ENCODE peak calls at places on chromosome 9, in four cellular contexts. O is astrocyte, V is lower lobe of right lung, B is stomach. Y is an unnamed sample.

GRCh38 chr9:87551692-87552303 is 54.1 kb downstream of the DAPK1 start:
- DNase-seq in O (no peak), B (no peak), V (no peak), Y (no peak)

GRCh38 chr9:14033067-14033466 is 280.9 kb downstream of the NFIB start:
- DNase-seq in O (no peak), V (no peak), B (no peak), Y (no peak)

GRCh38 chr9:116333254-116333653 is 179.7 kb downstream of the PAPPA start:
- DNase-seq in V (no peak), O (no peak), B (no peak), Y (no peak)

GRCh38 chr9:126151671-126152050 is 175.0 kb upstream of the MVB12B start:
- DNase-seq in V (no peak), B (peak), O (no peak), Y (no peak)

GRCh38 chr9:98314381-98315066 is 59.1 kb upstream of the TBC1D2 start:
- DNase-seq in O (peak), B (no peak), V (peak), Y (no peak)

GRCh38 chr9:116550728-116551436 is 136.2 kb upstream of the TRIM32 start:
- DNase-seq in O (peak), V (no peak), B (no peak), Y (peak)

GRCh38 chr9:94490465-94490864 is 64.4 kb upstream of the PCAT7 start:
- DNase-seq in O (no peak), V (no peak), B (no peak), Y (no peak)

GRCh38 chr9:108002296-108003056 is 512.9 kb upstream of the KLF4 start:
- DNase-seq in B (no peak), O (no peak), V (no peak), Y (no peak)

GRCh38 chr9:93229636-93230035 is 45.7 kb downstream of the WNK2 start:
- DNase-seq in O (no peak), B (no peak), V (no peak), Y (peak)

GRCh38 chr9:36136894-36137391 is 410 bp downstream of the GLIPR2 start:
- DNase-seq in B (no peak), O (no peak), V (no peak), Y (peak)

GRCh38 chr9:136093331-136093986 is 1.6 kb downstream of the NACC2 start:
- DNase-seq in B (peak), O (no peak), V (no peak), Y (peak)

GRCh38 chr9:136882109-136882946 is 4.0 kb upstream of the TRAF2 start:
- DNase-seq in B (peak), O (peak), V (no peak), Y (peak)

GRCh38 chr9:136697821-136698526 is 10.7 kb upstream of the AGPAT2 start:
- DNase-seq in O (no peak), V (peak), B (no peak), Y (no peak)

GRCh38 chr9:138116521-138116920 is 238.9 kb downstream of the CACNA1B start:
- DNase-seq in O (no peak), V (no peak), B (no peak), Y (no peak)
- H3K4me3 ChIP-seq in O (no peak), V (no peak), B (no peak), Y (no peak)

GRCh38 chr9:95991326-95991725 is 115.8 kb downstream of the ERCC6L2 start:
- DNase-seq in B (no peak), V (no peak), O (no peak), Y (no peak)
- H3K27ac ChIP-seq in B (no peak), V (no peak), O (no peak), Y (no peak)

GRCh38 chr9:123998970-123999621 is 12.5 kb upstream of the LHX2 start:
- DNase-seq in O (no peak), V (no peak), B (no peak), Y (no peak)
- H3K4me3 ChIP-seq in O (peak), V (peak), B (peak), Y (peak)

GRCh38 chr9:86279839-86280238 is 2.5 kb downstream of the ISCA1 start:
- DNase-seq in V (no peak), O (no peak), B (no peak), Y (no peak)

GRCh38 chr9:86277072-86277471 is 5.3 kb downstream of the ISCA1 start:
- DNase-seq in B (no peak), O (no peak), V (no peak), Y (no peak)

GRCh38 chr9:86272221-86272620 is 10.1 kb downstream of the ISCA1 start:
- DNase-seq in B (no peak), O (no peak), V (no peak), Y (no peak)

GRCh38 chr9:86274821-86275643 is 7.3 kb downstream of the ISCA1 start:
- DNase-seq in O (no peak), B (no peak), V (no peak), Y (no peak)

GRCh38 chr9:86275962-86276361 is 6.4 kb downstream of the ISCA1 start:
- DNase-seq in O (no peak), V (no peak), B (no peak), Y (no peak)
- H3K27ac ChIP-seq in O (no peak), V (no peak), B (no peak), Y (no peak)

GRCh38 chr9:134644715-134645606 is 3.4 kb downstream of the COL5A1 start:
- DNase-seq in O (peak), B (peak), V (no peak), Y (peak)
- H3K4me3 ChIP-seq in O (peak), B (peak), V (peak), Y (peak)

GRCh38 chr9:109813310-109813709 is 33.3 kb downstream of the PALM2AKAP2 start:
- DNase-seq in V (no peak), B (no peak), O (no peak), Y (no peak)
- H3K27ac ChIP-seq in V (no peak), B (no peak), O (no peak), Y (no peak)

GRCh38 chr9:76905984-76906861 is at the start of gene PRUNE2:
- DNase-seq in O (peak), B (peak), V (peak), Y (peak)

GRCh38 chr9:76904661-76905457 is 1.1 kb downstream of the PRUNE2 start:
- DNase-seq in O (no peak), V (no peak), B (no peak), Y (no peak)

GRCh38 chr9:76902395-76902794 is 3.5 kb downstream of the PRUNE2 start:
- DNase-seq in B (no peak), O (no peak), V (no peak), Y (no peak)

GRCh38 chr9:76901801-76902200 is 4.1 kb downstream of the PRUNE2 start:
- DNase-seq in B (no peak), O (no peak), V (no peak), Y (no peak)

GRCh38 chr9:76905661-76905983 is 292 bp downstream of the PRUNE2 start:
- DNase-seq in V (no peak), O (no peak), B (no peak), Y (no peak)
- H3K4me3 ChIP-seq in V (peak), O (peak), B (peak), Y (peak)

GRCh38 chr9:110133059-110133458 is 74.9 kb downstream of the C9orf152 start:
- DNase-seq in V (no peak), O (no peak), B (no peak), Y (no peak)
- H3K27ac ChIP-seq in V (no peak), O (peak), B (no peak), Y (no peak)

DNA sequence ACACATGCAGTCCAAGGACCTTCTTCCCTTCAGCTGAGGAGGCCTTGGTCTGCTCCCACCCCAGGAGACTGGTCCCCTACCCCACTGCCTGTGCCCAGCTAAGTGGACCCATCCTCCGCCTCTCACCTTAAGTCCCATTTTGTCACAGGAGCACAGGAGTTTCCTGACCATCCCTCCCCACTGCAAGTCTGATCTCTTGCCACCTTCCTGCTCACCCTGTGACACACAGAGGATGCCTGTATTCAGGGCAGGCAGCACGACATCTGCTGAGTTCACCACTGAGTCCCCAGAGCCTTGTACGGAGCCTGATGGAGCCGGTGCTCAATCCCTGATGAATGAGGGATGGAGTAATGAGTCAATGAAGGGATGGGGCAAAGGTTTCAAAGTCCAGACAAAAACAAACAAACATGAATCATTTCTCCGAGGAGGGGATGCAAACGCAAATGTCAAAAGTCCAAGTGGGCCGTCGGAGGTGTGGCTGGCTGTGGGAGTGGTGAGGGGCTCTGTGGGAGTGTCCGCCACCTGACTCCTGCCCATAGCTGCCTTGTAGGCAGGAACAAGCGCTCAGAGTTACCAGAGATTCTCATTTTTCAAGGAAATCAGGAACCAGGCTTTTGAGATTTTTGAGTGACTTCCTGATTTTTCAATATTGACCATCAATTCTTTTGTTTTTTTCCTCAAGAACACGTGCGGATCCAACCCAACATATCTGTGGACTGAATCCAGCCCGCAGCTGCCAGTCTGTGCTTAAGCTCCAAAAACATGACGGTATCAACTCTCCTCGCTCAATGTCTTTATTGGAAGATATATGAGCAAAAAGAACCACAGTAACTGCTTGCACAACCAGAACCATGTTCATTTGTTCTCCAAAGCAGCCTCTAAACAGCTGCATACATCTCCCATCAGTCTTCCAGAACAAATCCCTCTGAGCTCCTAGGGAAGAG is 4.4 kb downstream of the RAPGEF1 start:
- DNase-seq in V (no peak), B (peak), O (no peak), Y (no peak)
- H3K4me3 ChIP-seq in V (no peak), B (no peak), O (no peak), Y (no peak)

Y was measured in right cardiac atrium.